ENCODE peak calls at places on chromosomes 7 and 10, in seven cellular contexts. C is tibial nerve; A is CD4-positive, alpha-beta memory T cell; Q is cardiac muscle cell; J is GM06990; V is lung; D is naive thymus-derived CD4-positive, alpha-beta T cell. Z is an unnamed sample.

GRCh38 chr7:15104411-15105092 is 202.0 kb upstream of the DGKB start:
- DNase-seq in C (no peak), A (no peak), Q (no peak), J (no peak), V (no peak), D (no peak), Z (no peak)

GRCh38 chr7:157318015-157318706 is 18.6 kb upstream of the DNAJB6 start:
- DNase-seq in C (no peak), A (no peak), Q (no peak), J (no peak), V (peak; percentile 32), D (no peak), Z (no peak)

GRCh38 chr7:26686448-26686981 is 177.9 kb downstream of the SKAP2 start:
- DNase-seq in C (no peak), A (peak; percentile 37), Q (peak; percentile 52), J (no peak), V (no peak), D (peak; percentile 27), Z (peak; percentile 45)

GRCh38 chr10:131778842-131779241 is 122.0 kb upstream of the PPP2R2D start:
- DNase-seq in C (no peak), A (no peak), Q (no peak), J (no peak), V (no peak), D (no peak), Z (no peak)

GRCh38 chr10:121648078-121648477 is 49.8 kb upstream of the FGFR2 start:
- DNase-seq in C (no peak), A (no peak), Q (no peak), J (no peak), V (no peak), D (no peak), Z (no peak)

GRCh38 chr10:24962998-24963397 is 10.6 kb upstream of the PRTFDC1 start:
- DNase-seq in C (no peak), A (no peak), Q (no peak), J (no peak), V (no peak), D (no peak), Z (no peak)

GRCh38 chr7:102220929-102221850 is 65.5 kb upstream of the SH2B2 start:
- DNase-seq in C (no peak), A (no peak), Q (no peak), J (no peak), V (no peak), D (no peak), Z (no peak)

GRCh38 chr7:134693256-134693655 is 46.6 kb downstream of the BPGM start:
- DNase-seq in C (no peak), A (no peak), Q (no peak), J (no peak), V (no peak), D (peak; percentile 25), Z (no peak)

GRCh38 chr7:83410989-83411591 is 237.8 kb downstream of the SEMA3E start:
- DNase-seq in C (no peak), A (no peak), Q (peak; percentile 61), J (no peak), V (no peak), D (no peak), Z (peak; percentile 17)

GRCh38 chr7:69677054-69677847 is 79.0 kb downstream of the AUTS2 start:
- DNase-seq in C (no peak), A (no peak), Q (no peak), J (no peak), V (no peak), D (no peak), Z (no peak)

GRCh38 chr7:82172896-82173295 is 270.7 kb downstream of the CACNA2D1 start:
- DNase-seq in C (no peak), A (no peak), Q (no peak), J (no peak), V (no peak), D (no peak), Z (no peak)

GRCh38 chr10:132269286-132270230 is 38.2 kb downstream of the STK32C start:
- DNase-seq in C (no peak), A (no peak), Q (peak; percentile 40), J (no peak), V (no peak), D (no peak), Z (no peak)

GRCh38 chr7:122896509-122896908 is 10.2 kb upstream of the CADPS2 start:
- DNase-seq in C (no peak), A (no peak), Q (no peak), J (no peak), V (no peak), D (no peak), Z (no peak)

GRCh38 chr7:47181609-47182264 is 400.2 kb downstream of the TNS3 start:
- DNase-seq in C (no peak), A (no peak), Q (peak; percentile 19), J (no peak), V (no peak), D (no peak), Z (no peak)

GRCh38 chr10:3803295-3803883 is 18.4 kb upstream of the KLF6 start:
- DNase-seq in C (no peak), A (no peak), Q (no peak), J (no peak), V (no peak), D (no peak), Z (peak; percentile 41)

GRCh38 chr10:129820451-129820850 is 143.6 kb downstream of the EBF3 start:
- DNase-seq in C (no peak), A (no peak), Q (no peak), J (no peak), V (no peak), D (no peak), Z (no peak)

GRCh38 chr10:8056891-8057331 is 2.4 kb downstream of the GATA3 start:
- DNase-seq in C (no peak), A (peak; percentile 63), Q (no peak), J (peak; percentile 38), V (no peak), D (peak; percentile 67), Z (no peak)

GRCh38 chr10:78931333-78932083 is 137.3 kb upstream of the ZMIZ1 start:
- DNase-seq in C (peak; percentile 75), A (no peak), Q (no peak), J (no peak), V (no peak), D (no peak), Z (no peak)

GRCh38 chr7:137625197-137625596 is 221.6 kb downstream of the DGKI start:
- DNase-seq in C (no peak), A (no peak), Q (no peak), J (no peak), V (no peak), D (no peak), Z (no peak)

GRCh38 chr10:71726673-71727428 is 7.3 kb upstream of the C10orf105 start:
- DNase-seq in C (no peak), A (peak; percentile 73), Q (no peak), J (peak; percentile 65), V (no peak), D (peak; percentile 54), Z (no peak)
- H3K4me3 ChIP-seq in C (no peak overlapping the region), A (peak overlapping the region; percentile 49), Q (no peak overlapping the region), J (no peak overlapping the region), V (no peak overlapping the region), D (peak overlapping the region; percentile 2), Z (no peak overlapping the region)

DNA sequence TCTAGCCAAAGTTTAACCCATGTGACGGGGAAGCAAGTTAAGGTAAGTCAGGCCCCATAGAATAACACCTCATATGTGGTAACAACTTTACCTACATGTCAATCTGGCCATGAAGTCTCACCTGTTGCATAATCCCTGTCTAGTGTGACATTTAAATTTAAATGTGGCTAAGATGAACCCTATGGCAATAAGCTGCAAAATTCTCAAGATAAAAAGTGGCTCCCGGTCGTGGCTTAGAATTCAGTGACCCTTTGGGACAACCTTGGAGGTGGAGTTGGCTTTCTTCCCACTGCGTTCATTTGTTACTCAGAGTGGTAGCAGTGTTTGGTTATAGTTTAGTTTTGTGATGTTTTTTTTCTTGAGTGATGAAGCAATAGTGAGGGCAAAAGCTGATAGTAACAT is 90.6 kb downstream of the ARID5B start:
- DNase-seq in C (no peak), A (peak; percentile 5), Q (no peak), J (no peak), V (no peak), D (peak; percentile 30), Z (no peak)
- H3K4me3 ChIP-seq in C (no peak overlapping the region), A (peak overlapping the region; percentile 0), Q (no peak overlapping the region), J (no peak overlapping the region), V (no peak overlapping the region), D (no peak overlapping the region), Z (no peak overlapping the region)

GRCh38 chr7:155813791-155814568 is 1.7 kb upstream of the SHH start:
- DNase-seq in C (no peak), A (no peak), Q (no peak), J (no peak), V (no peak), D (no peak), Z (no peak)

GRCh38 chr7:155816192-155816508 is 3.9 kb upstream of the SHH start:
- DNase-seq in C (no peak), A (no peak), Q (no peak), J (no peak), V (no peak), D (no peak), Z (no peak)

GRCh38 chr7:155816996-155817395 is 4.7 kb upstream of the SHH start:
- DNase-seq in C (no peak), A (no peak), Q (no peak), J (no peak), V (no peak), D (no peak), Z (no peak)

GRCh38 chr7:155814569-155815276 is 2.5 kb upstream of the SHH start:
- DNase-seq in C (no peak), A (no peak), Q (no peak), J (no peak), V (no peak), D (no peak), Z (no peak)

GRCh38 chr7:155815332-155816191 is 3.3 kb upstream of the SHH start:
- DNase-seq in C (no peak), A (peak; percentile 28), Q (peak; percentile 34), J (peak; percentile 47), V (peak; percentile 75), D (peak; percentile 59), Z (peak; percentile 53)
- H3K4me3 ChIP-seq in C (no peak overlapping the region), A (no peak overlapping the region), Q (no peak overlapping the region), J (no peak overlapping the region), V (no peak overlapping the region), D (no peak overlapping the region), Z (no peak overlapping the region)

GRCh38 chr10:102434251-102434913 is 2.0 kb upstream of the CUEDC2 start:
- DNase-seq in C (no peak), A (no peak), Q (no peak), J (no peak), V (no peak), D (no peak), Z (no peak)

GRCh38 chr10:102435529-102436233 is 3.3 kb upstream of the CUEDC2 start:
- DNase-seq in C (no peak), A (no peak), Q (no peak), J (no peak), V (peak; percentile 51), D (no peak), Z (no peak)

GRCh38 chr10:102437515-102437914 is 5.1 kb upstream of the CUEDC2 start:
- DNase-seq in C (no peak), A (no peak), Q (no peak), J (no peak), V (no peak), D (no peak), Z (no peak)

GRCh38 chr10:102435098-102435497 is 2.7 kb upstream of the CUEDC2 start:
- DNase-seq in C (no peak), A (no peak), Q (no peak), J (no peak), V (no peak), D (no peak), Z (no peak)

DNA sequence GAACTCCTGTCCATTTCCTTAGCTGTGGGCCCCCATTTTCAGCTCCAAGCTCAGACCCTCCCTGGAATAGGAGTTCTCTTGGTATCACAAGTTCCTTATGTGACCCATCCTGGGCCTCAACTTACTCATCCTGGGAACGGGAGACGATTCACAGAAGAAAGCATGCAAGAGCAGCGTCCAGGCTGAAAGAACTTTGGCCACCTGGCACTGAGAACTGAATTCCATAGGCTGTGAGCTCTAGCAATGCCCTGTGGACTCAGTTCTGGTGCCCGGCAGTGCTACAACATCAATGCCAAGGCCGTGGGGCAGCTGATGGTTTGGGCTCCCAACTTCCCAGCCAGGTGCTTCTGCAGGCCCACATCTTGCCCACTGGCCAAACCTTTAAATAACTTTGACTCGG is 3.9 kb upstream of the CUEDC2 start:
- DNase-seq in C (no peak), A (no peak), Q (no peak), J (no peak), V (no peak), D (no peak), Z (no peak)
- H3K4me3 ChIP-seq in C (no peak overlapping the region), A (peak overlapping the region; percentile 54), Q (no peak overlapping the region), J (peak overlapping the region; percentile 56), V (no peak overlapping the region), D (peak overlapping the region; percentile 72), Z (no peak overlapping the region)

Z was measured in WERI-Rb-1.